ENCODE peak calls at places on chromosomes 1 and 21, in ten cellular contexts. F is stimulated activated CD4-positive, alpha-beta T cell treated with anti-CD3 and anti-CD28 coated beads, Interleukin-4, amount 100 ng/mL, for 1 hour; J is AG09309; O is GM03348; G is cardiac septum; Y is NCI-H510A treated with DMSO at 0.1 percent for 48 hours; W is EH; M is heart left ventricle; B is HFFc6; L is effector CD4-positive, alpha-beta T cell. U is an unnamed sample.

GRCh38 chr1:150973826-150974579 is 632 bp downstream of the CERS2 start:
- DNase-seq in F (peak), J (no peak), O (peak), G (peak), Y (peak), W (peak), M (peak), B (no peak), L (peak), U (peak)

GRCh38 chr1:75723989-75724471 is 479 bp upstream of the ACADM start:
- DNase-seq in F (peak), J (no peak), O (peak), G (peak), Y (peak), W (peak), M (peak), B (peak), L (peak), U (peak)

GRCh38 chr1:204286841-204287387 is 72.8 kb downstream of the PLEKHA6 start:
- DNase-seq in F (no peak), J (no peak), O (no peak), G (no peak), Y (peak), W (peak), M (peak), B (no peak), L (no peak), U (no peak)

GRCh38 chr1:44076093-44076492 is 42.5 kb upstream of the KLF17 start:
- DNase-seq in F (no peak), J (no peak), O (no peak), G (no peak), Y (no peak), W (no peak), M (no peak), B (no peak), L (no peak), U (no peak)

GRCh38 chr1:8370928-8371327 is 53.0 kb downstream of the SLC45A1 start:
- DNase-seq in F (no peak), J (no peak), O (peak), G (peak), Y (peak), W (peak), M (no peak), B (no peak), L (no peak), U (no peak)

GRCh38 chr1:36285450-36286101 is 20.6 kb upstream of the SH3D21 start:
- DNase-seq in F (peak), J (peak), O (peak), G (no peak), Y (peak), W (peak), M (no peak), B (peak), L (peak), U (peak)

GRCh38 chr21:31418355-31419001 is 74.4 kb upstream of the TIAM1 start:
- DNase-seq in F (no peak), J (no peak), O (no peak), G (no peak), Y (no peak), W (no peak), M (no peak), B (no peak), L (no peak), U (no peak)

GRCh38 chr1:205360166-205360565 is 3.4 kb upstream of the KLHDC8A start:
- DNase-seq in F (no peak), J (no peak), O (no peak), G (no peak), Y (peak), W (no peak), M (no peak), B (no peak), L (no peak), U (no peak)

GRCh38 chr1:66605419-66605997 is 71.6 kb downstream of the SGIP1 start:
- DNase-seq in F (no peak), J (no peak), O (no peak), G (no peak), Y (no peak), W (no peak), M (no peak), B (no peak), L (no peak), U (no peak)

GRCh38 chr21:33546076-33546475 is 3.2 kb downstream of the SON start:
- DNase-seq in F (no peak), J (no peak), O (no peak), G (no peak), Y (no peak), W (no peak), M (no peak), B (no peak), L (no peak), U (no peak)

GRCh38 chr21:34022557-34023335 is 50.6 kb upstream of the MRPS6 start:
- DNase-seq in F (peak), J (no peak), O (no peak), G (no peak), Y (peak), W (peak), M (no peak), B (no peak), L (no peak), U (peak)

GRCh38 chr1:174262747-174263241 is 103.5 kb downstream of the RABGAP1L start:
- DNase-seq in F (no peak), J (peak), O (peak), G (no peak), Y (peak), W (peak), M (no peak), B (peak), L (no peak), U (no peak)

GRCh38 chr1:55868026-55868425 is 652.9 kb upstream of the USP24 start:
- DNase-seq in F (no peak), J (peak), O (peak), G (no peak), Y (peak), W (peak), M (no peak), B (no peak), L (no peak), U (no peak)

GRCh38 chr21:44878053-44878982 is 4.8 kb upstream of the PTTG1IP start:
- DNase-seq in F (no peak), J (no peak), O (no peak), G (peak), Y (no peak), W (no peak), M (no peak), B (no peak), L (no peak), U (no peak)

GRCh38 chr1:94708811-94709210 is 111.3 kb upstream of the SLC44A3 start:
- DNase-seq in F (no peak), J (no peak), O (no peak), G (no peak), Y (no peak), W (no peak), M (no peak), B (no peak), L (no peak), U (no peak)

GRCh38 chr1:181086926-181087325 is 1.6 kb upstream of the IER5 start:
- DNase-seq in F (no peak), J (no peak), O (peak), G (no peak), Y (no peak), W (peak), M (no peak), B (peak), L (no peak), U (no peak)

U was measured in stimulated activated naive CD4-positive, alpha-beta T cell treated with Interleukin-2 at 50 U/mL for 16 hours.